ENCODE peak calls at places on chromosome 22, in four cellular contexts. N is suprapubic skin, R is PC-9, Q is PC-3. P is an unnamed sample.

GRCh38 chr22:41256254-41256897 is 15.6 kb upstream of the CHADL start:
- DNase-seq in N (no peak), R (peak), Q (peak), P (no peak)

GRCh38 chr22:43726296-43726695 is 85.8 kb downstream of the EFCAB6 start:
- DNase-seq in N (no peak), R (no peak), Q (no peak), P (no peak)

GRCh38 chr22:27835446-27835845 is 33.9 kb upstream of the MN1 start:
- DNase-seq in N (no peak), R (no peak), Q (no peak), P (peak)

GRCh38 chr22:16970446-16970845 is 37.6 kb downstream of the GAB4 start:
- DNase-seq in N (no peak), R (no peak), Q (no peak), P (no peak)

GRCh38 chr22:33909075-33909458 is 11.2 kb downstream of the LARGE1 start:
- DNase-seq in N (no peak), R (no peak), Q (no peak), P (no peak)

GRCh38 chr22:17841836-17842235 is 67.6 kb upstream of the BID start:
- DNase-seq in N (no peak), R (no peak), Q (no peak), P (no peak)

GRCh38 chr22:50143096-50143495 is 27.4 kb upstream of the PANX2 start:
- DNase-seq in N (peak), R (no peak), Q (no peak), P (no peak)

GRCh38 chr22:43553451-43554258 is 141.8 kb downstream of the MPPED1 start:
- DNase-seq in N (peak), R (no peak), Q (no peak), P (peak)

GRCh38 chr22:41201146-41201545 is 4.0 kb upstream of the L3MBTL2 start:
- DNase-seq in N (no peak), R (peak), Q (no peak), P (no peak)

DNA sequence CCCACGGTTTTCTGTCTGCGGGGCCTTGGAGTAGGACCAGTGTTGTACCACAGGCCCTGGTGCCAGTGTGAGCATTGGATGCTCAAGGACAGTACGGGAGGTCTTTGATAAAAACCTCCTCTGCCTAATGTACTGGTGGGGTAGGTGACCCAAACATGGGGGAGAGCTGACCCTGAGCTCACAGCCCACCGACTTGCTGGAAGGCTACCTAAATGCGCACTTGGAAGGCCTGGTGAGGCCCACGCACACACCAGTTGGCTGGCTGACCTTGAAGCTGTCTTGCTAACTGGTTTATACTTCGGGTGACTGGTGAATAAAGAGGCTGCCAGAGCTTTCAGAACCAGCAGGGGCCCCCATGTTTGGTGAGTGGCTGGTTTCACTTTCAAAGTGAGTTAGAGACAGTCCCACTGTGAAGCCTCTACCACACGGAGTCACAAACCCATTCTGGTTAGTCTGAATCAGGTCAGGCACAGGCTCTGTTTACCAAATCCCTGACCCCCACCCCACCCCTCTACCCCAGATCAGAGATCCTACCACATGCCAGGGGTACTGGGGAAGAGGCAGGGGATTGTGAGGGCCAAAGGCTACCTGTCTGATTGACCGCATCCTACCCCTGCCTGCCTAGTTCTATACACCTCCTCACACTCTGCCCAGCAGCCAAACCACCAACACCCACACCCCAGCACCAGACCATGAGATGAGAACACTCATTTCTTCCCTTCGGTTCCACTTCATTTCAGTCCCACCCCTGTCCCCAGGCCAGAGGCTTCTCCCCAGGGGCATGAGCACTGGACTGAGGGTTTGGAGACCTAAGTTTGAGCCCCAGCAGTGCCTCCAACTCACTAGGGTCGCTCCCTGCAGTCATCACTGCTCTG is 12.7 kb upstream of the IL2RB start:
- DNase-seq in N (no peak), R (no peak), Q (no peak), P (no peak)
- TF ChIP-seq CTCF in N (no peak), R (no peak), Q (no peak), P (no peak)

GRCh38 chr22:35539487-35539886 is 1.1 kb upstream of the RASD2 start:
- DNase-seq in N (no peak), R (no peak), Q (no peak), P (no peak)
- H3K4me3 ChIP-seq in N (peak), R (peak), Q (no peak), P (peak)

DNA sequence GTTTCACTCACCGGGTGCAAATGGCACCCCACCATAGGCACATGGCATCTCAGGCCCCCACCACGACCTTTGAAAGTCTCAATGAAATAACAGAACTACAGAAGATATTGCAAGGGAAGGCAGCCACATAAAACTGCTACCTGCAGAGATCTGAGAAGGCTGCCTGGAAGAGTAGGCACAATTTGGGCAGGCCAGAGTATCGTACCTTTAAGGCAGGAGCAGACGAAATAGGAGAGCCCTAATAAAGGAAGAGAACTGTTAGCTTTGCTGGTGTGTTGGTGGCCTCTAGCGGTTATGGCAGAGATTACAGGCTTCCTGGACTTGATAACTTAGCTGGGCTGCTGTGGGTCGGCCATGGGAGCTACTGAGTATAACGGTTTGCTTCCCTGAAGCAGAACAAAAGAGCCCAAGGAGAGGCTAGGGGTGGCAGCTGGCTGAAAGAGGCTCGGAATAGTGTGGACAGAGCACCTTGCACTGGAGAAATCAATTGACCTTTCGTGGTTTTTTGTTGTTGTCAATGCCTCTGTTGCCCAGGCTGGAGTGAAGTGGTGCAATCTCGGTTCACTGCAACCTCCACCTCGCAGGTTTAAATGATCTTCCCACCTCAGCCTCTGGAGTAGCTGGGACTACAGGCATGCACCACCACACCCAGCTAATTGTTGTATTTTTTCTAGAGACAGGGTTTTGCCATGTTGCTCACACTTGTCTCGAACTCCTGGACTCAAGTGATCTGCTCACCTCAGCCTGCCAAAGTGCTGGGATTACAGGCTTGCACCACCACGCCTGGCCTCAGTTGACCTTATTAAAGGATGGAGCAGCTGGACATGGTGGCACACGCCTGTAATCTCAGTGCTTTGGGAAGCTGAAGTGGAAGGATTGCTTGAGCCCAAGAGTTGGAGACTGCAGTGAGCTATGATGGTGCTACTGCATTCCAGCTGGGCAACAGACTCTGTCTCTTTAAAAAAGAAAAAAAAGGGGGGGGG is 4.8 kb downstream of the SDF2L1 start:
- DNase-seq in N (no peak), R (peak), Q (peak), P (no peak)
- H3K27ac ChIP-seq in N (no peak), R (no peak), Q (no peak), P (no peak)

DNA sequence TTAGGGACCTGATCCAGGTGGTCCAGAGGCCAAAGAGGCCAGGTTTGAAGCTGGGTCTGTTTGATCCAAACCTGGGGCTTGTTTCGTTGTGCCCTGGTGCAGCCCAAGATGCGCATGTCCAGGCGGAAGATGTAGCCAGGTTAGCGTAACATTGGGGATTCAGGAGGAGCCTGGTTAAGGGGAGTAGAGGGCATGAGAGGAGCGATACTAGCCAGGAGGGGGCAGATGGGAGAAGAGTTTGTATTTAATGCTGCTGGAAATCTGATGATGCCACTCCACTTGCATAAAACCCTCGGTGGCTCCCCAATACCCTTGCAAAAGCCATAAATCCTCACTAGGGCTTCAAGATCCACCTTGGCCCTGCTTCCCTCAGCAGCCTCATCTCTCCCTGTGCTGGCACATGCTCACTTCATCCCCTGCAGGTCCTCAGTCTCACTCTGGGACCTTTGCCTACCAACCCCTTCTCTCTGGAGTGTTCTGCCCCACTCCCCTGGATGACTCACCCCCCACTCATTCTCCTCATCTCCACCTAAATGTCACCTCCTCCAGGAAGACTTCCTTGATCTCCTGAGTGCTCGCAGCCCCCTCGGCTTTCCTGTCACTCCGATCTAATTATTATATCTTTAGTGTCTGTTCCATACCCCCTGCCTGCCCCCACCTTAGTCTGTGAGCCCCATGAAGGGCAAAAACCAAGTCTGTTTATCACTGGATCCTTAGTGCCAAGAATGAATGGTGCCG is 95.9 kb downstream of the MIAT start:
- DNase-seq in N (no peak), R (no peak), Q (no peak), P (no peak)
- TF ChIP-seq CTCF in N (no peak), R (no peak), Q (no peak), P (no peak)

DNA sequence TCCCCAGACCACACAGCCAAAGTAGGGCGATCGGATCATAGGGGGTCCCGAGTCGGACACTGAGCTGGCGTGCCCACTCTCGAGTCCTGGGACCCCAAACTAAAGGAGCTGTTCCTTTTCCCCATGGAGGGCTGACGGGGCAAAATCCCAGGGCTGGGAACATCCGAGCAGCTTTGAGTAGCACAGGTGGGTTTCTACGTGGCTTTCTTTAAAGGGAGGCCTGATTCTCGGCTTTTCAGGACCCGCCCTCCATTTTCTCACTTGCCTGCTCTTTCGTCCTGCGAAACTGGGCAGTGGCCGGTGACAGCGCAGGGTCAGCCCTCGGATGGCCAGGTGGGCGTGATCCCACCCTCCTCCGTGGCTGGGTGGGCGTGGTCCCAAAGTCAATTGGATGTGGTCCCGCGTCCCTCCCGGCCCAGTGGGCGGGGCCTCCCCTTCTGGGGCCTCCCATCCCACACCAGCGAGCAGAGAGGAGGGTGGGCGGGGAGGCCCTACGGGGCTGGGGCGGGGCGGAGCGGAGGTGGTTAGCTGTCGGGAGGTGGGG is 17.5 kb upstream of the TXNRD2 start:
- DNase-seq in N (peak), R (no peak), Q (no peak), P (no peak)
- H3K4me3 ChIP-seq in N (peak), R (no peak), Q (no peak), P (peak)

GRCh38 chr22:45600791-45601730 is 70.6 kb upstream of the ATXN10 start:
- DNase-seq in N (no peak), R (no peak), Q (no peak), P (no peak)
- H3K27ac ChIP-seq in N (peak), R (no peak), Q (no peak), P (no peak)

GRCh38 chr22:48121984-48122383 is 1359.5 kb downstream of the TBC1D22A start:
- DNase-seq in N (no peak), R (no peak), Q (no peak), P (no peak)
- TF ChIP-seq CTCF in N (no peak), R (no peak), Q (no peak), P (no peak)

DNA sequence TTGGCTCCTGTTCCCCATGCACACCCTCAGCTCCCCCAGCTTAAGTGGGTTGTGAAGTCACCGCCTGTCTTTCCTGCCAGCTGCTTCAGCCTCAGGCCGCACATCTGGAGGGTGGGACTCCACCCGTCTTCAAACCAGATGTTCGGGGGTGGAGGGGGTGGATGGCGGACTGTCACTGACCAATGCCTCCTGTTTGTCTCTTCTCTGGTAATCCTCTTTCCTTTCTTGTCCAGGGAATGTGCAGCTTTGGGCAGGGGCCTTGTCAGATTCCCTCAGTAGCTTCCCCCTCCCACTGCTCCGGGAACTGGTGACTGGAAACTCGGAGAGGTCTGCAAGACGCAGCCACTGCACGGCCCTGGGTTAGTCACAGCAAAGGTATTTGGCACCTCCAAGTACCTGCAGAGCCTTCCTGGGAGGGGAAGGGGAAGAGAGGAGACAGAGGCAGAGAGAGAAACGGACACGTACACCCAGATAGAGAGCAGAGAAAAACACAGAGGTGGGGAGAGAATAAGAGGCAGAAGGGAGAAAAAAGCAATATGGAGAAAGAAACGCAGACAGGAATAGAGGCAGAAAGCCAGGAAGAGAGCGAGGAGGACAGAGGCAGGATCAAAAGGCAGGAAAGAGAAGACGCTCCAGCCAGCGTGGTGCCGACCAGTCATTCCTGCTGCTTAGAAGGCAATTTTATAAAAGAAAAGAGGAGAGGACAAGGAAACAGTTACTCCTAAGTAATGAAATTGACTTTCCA is 56.1 kb upstream of the TIMP3 start:
- DNase-seq in N (peak), R (peak), Q (peak), P (no peak)
- H3K4me3 ChIP-seq in N (peak), R (peak), Q (no peak), P (no peak)

P was measured in coronary artery.